ENCODE peak calls at places on chromosomes 16 and 17, in four cellular contexts. One of them, this sample, is unnamed.

GRCh38 chr17:27247071-27247957 is 46.6 kb upstream of the WSB1 start:
- DNase-seq in K562: no peak
- DNase-seq in WTC11: no peak
- DNase-seq in HepG2: peak
- DNase-seq in this sample: no peak

GRCh38 chr16:24069036-24069590 is 187.0 kb upstream of the CACNG3 start:
- DNase-seq in WTC11: no peak
- DNase-seq in K562: no peak
- DNase-seq in HepG2: no peak
- DNase-seq in this sample: no peak

GRCh38 chr16:825298-826061 is 24.9 kb upstream of the GNG13 start:
- DNase-seq in WTC11: no peak
- DNase-seq in HepG2: no peak
- DNase-seq in K562: no peak
- DNase-seq in this sample: no peak

GRCh38 chr17:68710976-68711375 is 109.8 kb upstream of the FAM20A start:
- DNase-seq in WTC11: no peak
- DNase-seq in HepG2: no peak
- DNase-seq in K562: no peak
- DNase-seq in this sample: no peak

GRCh38 chr16:66895697-66895995 is 15.3 kb downstream of the PDP2 start:
- DNase-seq in K562: no peak
- DNase-seq in WTC11: no peak
- DNase-seq in HepG2: no peak
- DNase-seq in this sample: no peak

GRCh38 chr16:50858376-50858775 is 116.5 kb downstream of the CYLD start:
- DNase-seq in WTC11: no peak
- DNase-seq in HepG2: no peak
- DNase-seq in K562: no peak
- DNase-seq in this sample: no peak

GRCh38 chr17:17809527-17810373 is 27.0 kb downstream of the SREBF1 start:
- DNase-seq in HepG2: no peak
- DNase-seq in WTC11: peak
- DNase-seq in K562: peak
- DNase-seq in this sample: no peak

GRCh38 chr17:65158081-65158480 is 20.9 kb downstream of the RGS9 start:
- DNase-seq in WTC11: no peak
- DNase-seq in HepG2: no peak
- DNase-seq in K562: no peak
- DNase-seq in this sample: no peak

GRCh38 chr17:6936370-6937028 is 59.4 kb upstream of the ALOX12 start:
- DNase-seq in WTC11: no peak
- DNase-seq in HepG2: no peak
- DNase-seq in K562: no peak
- DNase-seq in this sample: no peak

DNA sequence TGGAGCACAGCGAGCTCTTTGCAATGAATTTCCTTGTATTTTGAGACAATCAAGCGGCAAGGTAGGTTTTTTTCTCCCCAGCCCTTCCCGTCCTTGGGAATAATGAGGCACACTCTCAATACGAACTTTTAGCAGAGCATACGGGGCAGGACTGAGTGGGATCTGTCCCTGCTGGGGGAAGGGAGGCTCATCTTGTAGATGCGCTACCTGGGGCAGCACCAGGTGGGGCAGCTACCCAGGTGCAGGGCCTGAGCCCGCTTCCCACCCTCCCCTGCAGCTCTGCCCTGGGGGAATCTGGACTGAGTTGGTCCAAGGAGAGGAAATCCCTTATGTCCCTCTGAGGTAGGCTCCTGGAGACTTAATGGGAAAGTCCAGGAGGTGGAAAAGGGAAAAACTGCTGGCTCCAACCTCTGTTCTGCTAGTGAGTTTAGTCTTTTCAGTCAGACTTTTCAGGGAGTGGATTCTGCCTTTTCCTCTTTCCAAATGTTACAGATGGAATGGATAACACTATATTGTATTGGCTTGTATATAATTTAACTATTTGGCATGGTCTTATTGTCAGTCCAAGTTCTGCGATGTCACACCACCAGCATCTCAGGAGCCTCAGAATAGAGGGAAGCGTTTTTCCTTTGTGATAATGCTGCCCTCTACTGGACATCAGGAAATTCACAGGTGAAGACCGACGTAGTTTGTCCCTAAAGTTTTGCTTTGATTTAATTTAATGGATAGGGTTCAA is 9.6 kb upstream of the CES1 start:
- DNase-seq in K562: peak
- DNase-seq in HepG2: peak
- DNase-seq in WTC11: no peak
- DNase-seq in this sample: no peak
- TF ChIP-seq NR2C2 in K562: no peak
- TF ChIP-seq NR2C2 in HepG2: no peak
- TF ChIP-seq NR2C2 in WTC11: no peak
- TF ChIP-seq NR2C2 in this sample: no peak

DNA sequence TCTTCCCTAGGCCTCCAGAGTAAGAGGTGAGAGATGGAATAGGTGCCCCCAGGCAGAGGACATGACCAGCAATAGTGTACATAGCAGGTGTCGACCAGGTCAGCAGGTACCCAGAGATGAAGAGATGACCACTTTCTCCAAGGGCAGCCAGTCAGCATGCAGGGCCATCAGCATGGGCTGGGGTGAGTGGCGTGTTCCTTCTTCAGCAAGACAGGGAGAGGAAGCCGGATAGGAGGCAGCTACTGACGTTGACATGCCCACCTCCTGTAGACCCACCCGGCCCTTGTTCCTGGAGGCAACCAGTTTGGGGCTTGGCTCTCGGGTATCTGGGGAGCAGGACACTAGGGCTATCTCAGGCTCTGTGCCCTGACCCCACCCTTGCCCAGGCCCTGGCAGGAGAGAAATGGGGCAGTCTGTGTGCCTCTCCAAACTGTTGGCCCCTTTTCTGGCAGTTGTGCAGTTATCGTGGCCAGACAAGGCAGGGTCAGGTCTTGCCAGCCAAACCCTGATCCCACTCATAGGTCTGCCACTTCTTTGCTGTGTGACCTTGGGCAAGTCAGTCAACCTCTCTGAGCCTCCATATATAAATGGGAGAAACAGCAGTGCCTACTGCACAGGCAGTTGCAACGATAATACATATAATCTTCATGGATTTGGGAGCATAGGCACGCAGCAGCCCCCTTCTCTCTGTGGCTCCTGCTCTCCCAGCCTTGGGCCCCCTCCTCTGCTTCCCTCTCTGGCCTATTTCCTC is 1.4 kb upstream of the NDRG4 start:
- DNase-seq in K562: no peak
- DNase-seq in HepG2: no peak
- DNase-seq in WTC11: no peak
- DNase-seq in this sample: no peak
- TF ChIP-seq NR2C2 in K562: no peak
- TF ChIP-seq NR2C2 in HepG2: no peak
- TF ChIP-seq NR2C2 in WTC11: no peak
- TF ChIP-seq NR2C2 in this sample: no peak

GRCh38 chr17:228223-228615 is 46.8 kb upstream of the DOC2B start:
- DNase-seq in HepG2: no peak
- DNase-seq in K562: no peak
- DNase-seq in WTC11: no peak
- DNase-seq in this sample: no peak
- TF ChIP-seq NR2C2 in HepG2: no peak
- TF ChIP-seq NR2C2 in K562: no peak
- TF ChIP-seq NR2C2 in WTC11: no peak
- TF ChIP-seq NR2C2 in this sample: no peak

DNA sequence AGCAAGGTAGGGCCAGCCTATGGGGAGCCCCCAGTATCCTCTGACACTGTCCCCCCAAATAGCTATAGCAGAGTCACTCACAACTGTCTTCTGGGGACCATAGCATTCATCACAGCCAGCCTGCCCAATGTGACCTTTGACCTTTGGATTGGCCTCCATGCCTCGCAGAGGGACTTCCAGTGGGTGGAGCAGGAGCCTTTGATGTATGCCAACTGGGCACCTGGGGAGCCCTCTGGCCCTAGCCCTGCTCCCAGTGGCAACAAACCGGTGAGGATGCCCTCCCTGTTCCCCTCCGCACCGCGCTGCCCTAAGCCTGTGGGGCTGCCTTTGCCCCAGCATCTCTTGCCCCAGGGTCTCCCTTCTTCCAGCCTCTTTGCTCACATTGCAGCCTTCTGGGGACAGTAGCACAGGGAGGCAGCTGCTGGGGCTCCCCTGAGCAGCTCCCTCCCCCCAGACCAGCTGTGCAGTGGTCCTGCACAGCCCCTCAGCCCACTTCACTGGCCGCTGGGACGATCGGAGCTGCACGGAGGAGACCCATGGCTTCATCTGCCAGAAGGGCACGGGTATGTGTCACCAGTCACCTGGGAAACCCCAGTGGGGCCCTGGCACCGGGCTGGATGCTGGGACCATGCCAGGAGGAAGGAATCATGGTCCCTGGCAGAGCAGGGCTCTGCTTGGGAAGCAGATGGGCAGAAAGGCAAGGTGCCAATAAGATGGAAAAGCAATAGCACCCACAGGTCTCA is 61.1 kb downstream of the MRC2 start:
- DNase-seq in HepG2: no peak
- DNase-seq in K562: no peak
- DNase-seq in WTC11: no peak
- DNase-seq in this sample: no peak
- TF ChIP-seq NR2C2 in HepG2: no peak
- TF ChIP-seq NR2C2 in K562: peak
- TF ChIP-seq NR2C2 in WTC11: no peak
- TF ChIP-seq NR2C2 in this sample: no peak

DNA sequence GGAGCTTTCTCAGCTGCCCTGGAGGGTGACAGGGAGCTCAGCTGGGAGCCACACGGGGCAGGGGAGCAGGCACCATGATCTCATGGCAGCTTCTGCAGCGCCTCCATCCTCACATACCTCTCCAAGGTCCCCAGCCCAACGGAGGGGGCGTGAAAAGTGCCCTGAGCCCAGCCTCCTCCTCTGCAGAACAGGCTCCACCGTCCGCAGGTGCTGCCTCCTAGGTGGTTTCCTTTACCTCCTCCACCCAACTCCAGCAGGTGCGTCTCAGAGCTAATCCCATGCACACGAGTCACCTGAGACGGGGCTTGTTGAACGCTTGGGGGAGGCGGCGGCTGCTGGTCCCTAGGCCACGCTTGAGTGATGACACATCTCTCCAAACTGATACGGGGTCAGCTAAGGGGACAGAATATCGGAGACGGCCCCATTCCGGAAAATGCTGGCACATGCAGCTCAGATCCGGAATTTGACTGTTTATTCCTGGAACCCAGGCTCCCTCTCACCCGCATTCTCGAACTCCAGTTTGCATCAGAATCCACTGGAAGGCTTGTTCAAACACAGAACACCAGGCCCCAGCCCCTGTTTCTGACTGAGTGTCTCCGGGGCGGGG is 387 bp upstream of the SLC38A8 start:
- DNase-seq in K562: peak
- DNase-seq in WTC11: peak
- DNase-seq in HepG2: no peak
- DNase-seq in this sample: no peak
- TF ChIP-seq NR2C2 in K562: no peak
- TF ChIP-seq NR2C2 in WTC11: no peak
- TF ChIP-seq NR2C2 in HepG2: no peak
- TF ChIP-seq NR2C2 in this sample: no peak

DNA sequence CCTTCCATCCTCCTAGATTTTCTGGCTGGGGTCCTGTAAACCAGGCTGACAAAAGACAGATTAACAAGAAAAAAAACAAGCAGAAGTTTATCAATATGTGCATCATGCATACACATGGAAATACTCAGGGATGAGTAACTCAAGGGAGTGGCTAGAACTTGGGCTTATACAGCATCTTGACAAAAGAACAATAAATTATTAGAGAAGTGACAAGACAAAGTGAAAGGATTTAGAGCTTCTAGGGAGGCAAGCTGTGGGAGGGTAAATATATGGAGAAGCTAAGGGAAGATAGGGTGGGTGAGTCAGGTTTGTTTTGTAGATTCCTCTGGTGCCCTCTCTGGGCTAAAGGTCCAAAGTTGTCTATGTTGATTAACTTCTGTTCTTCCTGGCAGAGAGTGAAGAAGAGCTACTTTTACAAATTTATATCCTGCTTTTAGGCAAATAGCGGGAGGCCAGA is 48.0 kb upstream of the NDRG4 start:
- DNase-seq in K562: no peak
- DNase-seq in HepG2: peak
- DNase-seq in WTC11: no peak
- DNase-seq in this sample: no peak
- TF ChIP-seq NR2C2 in K562: no peak
- TF ChIP-seq NR2C2 in HepG2: no peak
- TF ChIP-seq NR2C2 in WTC11: no peak
- TF ChIP-seq NR2C2 in this sample: no peak

This sample was measured in GM12878.